ENCODE peak calls at places on chromosomes 16 and 17, in four cellular contexts. B is NCI-H1092, I is Right ventricle myocardium superior, F is SJSA1. E is an unnamed sample.
A peak's percentile ranks its signal among the peaks of the same experiment; 100 is the strongest.

GRCh38 chr17:1153795-1154546 is 25.8 kb downstream of the ABR start:
- DNase-seq in B (peak; percentile 54), I (peak; percentile 88), F (no peak), E (peak; percentile 68)

GRCh38 chr16:22322021-22322471 is 24.8 kb downstream of the POLR3E start:
- DNase-seq in B (no peak), I (no peak), F (no peak), E (no peak)

GRCh38 chr17:7383742-7384488 is 3.0 kb downstream of the TNK1 start:
- DNase-seq in B (peak; percentile 44), I (peak; percentile 66), F (no peak), E (peak; percentile 78)

GRCh38 chr16:495127-495748 is 32.3 kb upstream of the CAPN15 start:
- DNase-seq in B (no peak), I (no peak), F (peak; percentile 24), E (peak; percentile 15)

GRCh38 chr17:56085576-56086267 is 67.6 kb upstream of the ANKFN1 start:
- DNase-seq in B (no peak), I (no peak), F (no peak), E (no peak)

GRCh38 chr16:3974751-3975150 is 94.2 kb upstream of the CREBBP start:
- DNase-seq in B (no peak), I (no peak), F (no peak), E (no peak)

GRCh38 chr16:759110-759910 is 1.2 kb upstream of the MSLN start:
- DNase-seq in B (no peak), I (no peak), F (no peak), E (no peak)

GRCh38 chr17:79933863-79934652 is 94.8 kb upstream of the CBX4 start:
- DNase-seq in B (no peak), I (peak; percentile 64), F (peak; percentile 67), E (peak; percentile 52)

GRCh38 chr16:81214745-81215166 is 23.7 kb upstream of the BCO1 start:
- DNase-seq in B (no peak), I (peak; percentile 54), F (no peak), E (no peak)

GRCh38 chr17:63358111-63358839 is 87.8 kb downstream of the CYB561 start:
- DNase-seq in B (no peak), I (no peak), F (peak; percentile 71), E (no peak)

GRCh38 chr16:68668266-68668665 is 23.2 kb downstream of the CDH3 start:
- DNase-seq in B (no peak), I (no peak), F (no peak), E (no peak)

GRCh38 chr16:88619859-88620655 is 18.3 kb upstream of the IL17C start:
- DNase-seq in B (no peak), I (no peak), F (peak; percentile 79), E (no peak)

GRCh38 chr17:63405741-63406261 is 40.3 kb downstream of the CYB561 start:
- DNase-seq in B (peak; percentile 30), I (no peak), F (peak; percentile 75), E (peak; percentile 40)

GRCh38 chr17:66351053-66351452 is 48.6 kb downstream of the PRKCA start:
- DNase-seq in B (no peak), I (peak; percentile 47), F (no peak), E (no peak)

GRCh38 chr16:17607624-17608023 is 136.9 kb upstream of the XYLT1 start:
- DNase-seq in B (no peak), I (no peak), F (no peak), E (peak; percentile 75)

GRCh38 chr17:14919580-14920160 is 345.5 kb downstream of the PMP22 start:
- DNase-seq in B (no peak), I (no peak), F (peak; percentile 28), E (no peak)

GRCh38 chr17:74134991-74135390 is 68.5 kb upstream of the RPL38 start:
- DNase-seq in B (no peak), I (no peak), F (no peak), E (no peak)

GRCh38 chr16:74749291-74750055 is 25.1 kb downstream of the FA2H start:
- DNase-seq in B (no peak), I (no peak), F (no peak), E (no peak)

GRCh38 chr17:49990921-49991320 is 4.1 kb downstream of the DLX3 start:
- DNase-seq in B (no peak), I (no peak), F (no peak), E (no peak)

GRCh38 chr17:4229627-4230026 is 34.2 kb downstream of the ANKFY1 start:
- DNase-seq in B (no peak), I (peak; percentile 59), F (no peak), E (no peak)

GRCh38 chr16:88978608-88979346 is 1.8 kb upstream of the CBFA2T3 start:
- DNase-seq in B (no peak), I (no peak), F (no peak), E (no peak)

GRCh38 chr17:79950711-79951110 is 85.0 kb downstream of the TBC1D16 start:
- DNase-seq in B (no peak), I (no peak), F (no peak), E (no peak)

GRCh38 chr17:31877911-31878702 is 19.1 kb upstream of the COPRS start:
- DNase-seq in B (no peak), I (no peak), F (no peak), E (no peak)

GRCh38 chr16:53952215-53953208 is 248.6 kb downstream of the FTO start:
- DNase-seq in B (no peak), I (no peak), F (peak; percentile 7), E (no peak)

GRCh38 chr17:45441536-45442310 is 9.1 kb upstream of the ARHGAP27 start:
- DNase-seq in B (no peak), I (no peak), F (no peak), E (no peak)

GRCh38 chr17:40646791-40647548 is 648 bp downstream of the SMARCE1 start:
- DNase-seq in B (no peak), I (peak; percentile 40), F (no peak), E (peak; percentile 41)

GRCh38 chr17:80455328-80455710 is 21.1 kb downstream of the NPTX1 start:
- DNase-seq in B (no peak), I (no peak), F (no peak), E (peak; percentile 49)

GRCh38 chr16:28304214-28304613 is 11.9 kb downstream of the SBK1 start:
- DNase-seq in B (no peak), I (peak; percentile 62), F (no peak), E (no peak)

GRCh38 chr16:24612656-24613055 is 73.3 kb downstream of the RBBP6 start:
- DNase-seq in B (no peak), I (no peak), F (no peak), E (no peak)